ENCODE peak calls at places on chromosomes 13 and 19, in six cellular contexts. X is activated T-cell treated with anti-CD3 and anti-CD28 coated beads, Interleukin-2, amount 50 U/mL, for 72 hours; U is esophagus muscularis mucosa; V is activated CD8-positive, alpha-beta T cell treated with anti-CD3 and anti-CD28 coated beads, Interleukin-2, amount 10 ng/mL, durations not matched to agents 7 days and 5 days; E is body of pancreas; H is aorta. T is an unnamed sample.

GRCh38 chr19:30105316-30105715 is 163.3 kb downstream of the URI1 start:
- DNase-seq in X (no peak), U (no peak), V (no peak), E (no peak), H (no peak), T (no peak)

GRCh38 chr13:111114362-111115050 is 604 bp upstream of the ARHGEF7 start:
- DNase-seq in X (peak), U (peak), V (peak), E (no peak), H (peak), T (no peak)

GRCh38 chr13:20566424-20566916 is 487 bp upstream of the IFT88 start:
- DNase-seq in X (no peak), U (peak), V (no peak), E (no peak), H (no peak), T (no peak)

GRCh38 chr19:4709440-4710280 is 14.0 kb downstream of the DPP9 start:
- DNase-seq in X (no peak), U (no peak), V (no peak), E (peak), H (no peak), T (no peak)

GRCh38 chr19:19315444-19315843 is 4.9 kb downstream of the SUGP1 start:
- DNase-seq in X (peak), U (no peak), V (no peak), E (no peak), H (no peak), T (no peak)

GRCh38 chr19:39524495-39524894 is 8.2 kb downstream of the EID2B start:
- DNase-seq in X (no peak), U (no peak), V (no peak), E (no peak), H (peak), T (no peak)

GRCh38 chr19:5150902-5151741 is 182.2 kb downstream of the KDM4B start:
- DNase-seq in X (no peak), U (no peak), V (no peak), E (no peak), H (peak), T (no peak)

GRCh38 chr19:2108251-2109016 is 11.7 kb downstream of the IZUMO4 start:
- DNase-seq in X (no peak), U (no peak), V (no peak), E (no peak), H (no peak), T (no peak)

GRCh38 chr13:89034015-89034414 is 1362.8 kb downstream of the SLITRK5 start:
- DNase-seq in X (no peak), U (no peak), V (no peak), E (no peak), H (no peak), T (no peak)

GRCh38 chr19:48415395-48415794 is 21.9 kb downstream of the GRIN2D start:
- DNase-seq in X (peak), U (no peak), V (peak), E (peak), H (peak), T (peak)

GRCh38 chr13:29852464-29853054 is 2.1 kb upstream of the UBL3 start:
- DNase-seq in X (no peak), U (no peak), V (no peak), E (no peak), H (no peak), T (no peak)

GRCh38 chr19:6032827-6033226 is 54.9 kb upstream of the RANBP3 start:
- DNase-seq in X (no peak), U (no peak), V (no peak), E (no peak), H (no peak), T (no peak)

GRCh38 chr19:30668521-30669155 is 296.5 kb downstream of the ZNF536 start:
- DNase-seq in X (no peak), U (no peak), V (no peak), E (no peak), H (peak), T (no peak)

GRCh38 chr13:47875206-47875605 is 125.9 kb downstream of the SUCLA2 start:
- DNase-seq in X (no peak), U (no peak), V (no peak), E (no peak), H (no peak), T (no peak)

GRCh38 chr13:43784491-43784890 is 2.3 kb downstream of the ENOX1 start:
- DNase-seq in X (no peak), U (no peak), V (no peak), E (no peak), H (no peak), T (no peak)

GRCh38 chr19:39405930-39406655 is 554 bp upstream of the ZFP36 start:
- DNase-seq in X (peak), U (no peak), V (peak), E (no peak), H (no peak), T (peak)

GRCh38 chr19:52943884-52944643 is 18.6 kb downstream of the ZNF816 start:
- DNase-seq in X (no peak), U (no peak), V (no peak), E (no peak), H (no peak), T (no peak)

GRCh38 chr13:99600318-99600717 is 99.0 kb downstream of the TM9SF2 start:
- DNase-seq in X (no peak), U (no peak), V (peak), E (no peak), H (no peak), T (peak)

GRCh38 chr19:38073806-38074685 is 150.0 kb downstream of the DPF1 start:
- DNase-seq in X (no peak), U (no peak), V (no peak), E (no peak), H (no peak), T (no peak)

GRCh38 chr13:34462843-34463242 is 479.2 kb upstream of the NBEA start:
- DNase-seq in X (no peak), U (no peak), V (no peak), E (no peak), H (no peak), T (no peak)

GRCh38 chr19:12840091-12841079 is 2.1 kb downstream of the MAST1 start:
- DNase-seq in X (peak), U (no peak), V (peak), E (peak), H (no peak), T (peak)

GRCh38 chr13:80945328-80945727 is 604.4 kb upstream of the SPRY2 start:
- DNase-seq in X (no peak), U (no peak), V (no peak), E (no peak), H (no peak), T (no peak)

GRCh38 chr13:65330691-65331090 is 1899.4 kb downstream of the PCDH9 start:
- DNase-seq in X (no peak), U (no peak), V (no peak), E (no peak), H (no peak), T (no peak)

GRCh38 chr13:95258619-95259194 is 42.5 kb downstream of the ABCC4 start:
- DNase-seq in X (no peak), U (no peak), V (no peak), E (no peak), H (no peak), T (no peak)

GRCh38 chr19:12783226-12783848 is 7.9 kb upstream of the JUNB start:
- DNase-seq in X (peak), U (no peak), V (peak), E (no peak), H (no peak), T (no peak)

GRCh38 chr19:45677351-45678230 is 9.6 kb downstream of the GIPR start:
- DNase-seq in X (peak), U (no peak), V (peak), E (peak), H (peak), T (peak)

GRCh38 chr13:85366759-85367417 is 432.3 kb downstream of the SLITRK6 start:
- DNase-seq in X (no peak), U (no peak), V (no peak), E (no peak), H (no peak), T (no peak)

GRCh38 chr19:11196406-11197287 is 698 bp downstream of the KANK2 start:
- DNase-seq in X (peak), U (no peak), V (no peak), E (peak), H (peak), T (peak)

GRCh38 chr13:28631792-28632191 is 27.1 kb upstream of the POMP start:
- DNase-seq in X (no peak), U (no peak), V (no peak), E (no peak), H (no peak), T (no peak)

GRCh38 chr19:7545904-7546303 is 10.4 kb downstream of the PNPLA6 start:
- DNase-seq in X (peak), U (no peak), V (no peak), E (no peak), H (no peak), T (no peak)

GRCh38 chr19:38337360-38337653 is 1.7 kb downstream of the CATSPERG start:
- DNase-seq in X (no peak), U (no peak), V (no peak), E (no peak), H (no peak), T (no peak)

GRCh38 chr19:45515081-45515624 is 7.9 kb downstream of the VASP start:
- DNase-seq in X (no peak), U (no peak), V (no peak), E (no peak), H (no peak), T (peak)

GRCh38 chr13:74093691-74094090 is 40.5 kb downstream of the KLF12 start:
- DNase-seq in X (no peak), U (no peak), V (no peak), E (no peak), H (no peak), T (no peak)

GRCh38 chr19:39110263-39110967 is 15.2 kb upstream of the PAK4 start:
- DNase-seq in X (peak), U (no peak), V (peak), E (peak), H (peak), T (peak)

GRCh38 chr13:68047889-68048288 is 817.8 kb upstream of the PCDH9 start:
- DNase-seq in X (no peak), U (no peak), V (no peak), E (no peak), H (no peak), T (no peak)

GRCh38 chr13:112974676-112975075 is 5.7 kb downstream of the MCF2L start:
- DNase-seq in X (no peak), U (no peak), V (no peak), E (no peak), H (no peak), T (no peak)